ENCODE peak calls at places on chromosomes 3 and 15, in seven cellular contexts. One of them, this sample, is unnamed.

GRCh38 chr3:150765949-150766720 is 3.2 kb upstream of the SIAH2 start:
- DNase-seq in psoas muscle: no peak
- DNase-seq in mucosa of gallbladder: no peak
- DNase-seq in cardiac muscle cell: no peak
- DNase-seq in iPS-NIHi11: no peak
- DNase-seq in CD4-positive, alpha-beta memory T cell: no peak
- DNase-seq in NCI-H748 treated with DMSO at 0.1 percent for 48 hours: no peak
- DNase-seq in this sample: no peak

GRCh38 chr15:73924258-73924921 is 1.9 kb upstream of the LOXL1 start:
- DNase-seq in psoas muscle: peak
- DNase-seq in mucosa of gallbladder: no peak
- DNase-seq in cardiac muscle cell: no peak
- DNase-seq in iPS-NIHi11: peak
- DNase-seq in CD4-positive, alpha-beta memory T cell: peak
- DNase-seq in NCI-H748 treated with DMSO at 0.1 percent for 48 hours: no peak
- DNase-seq in this sample: peak

GRCh38 chr3:44772099-44772442 is 10.5 kb downstream of the KIF15 start:
- DNase-seq in psoas muscle: no peak
- DNase-seq in mucosa of gallbladder: no peak
- DNase-seq in cardiac muscle cell: no peak
- DNase-seq in iPS-NIHi11: no peak
- DNase-seq in CD4-positive, alpha-beta memory T cell: no peak
- DNase-seq in NCI-H748 treated with DMSO at 0.1 percent for 48 hours: no peak
- DNase-seq in this sample: no peak

GRCh38 chr3:60086811-60087210 is 1037.0 kb upstream of the CFAP20DC start:
- DNase-seq in psoas muscle: no peak
- DNase-seq in mucosa of gallbladder: no peak
- DNase-seq in cardiac muscle cell: no peak
- DNase-seq in iPS-NIHi11: no peak
- DNase-seq in CD4-positive, alpha-beta memory T cell: no peak
- DNase-seq in NCI-H748 treated with DMSO at 0.1 percent for 48 hours: no peak
- DNase-seq in this sample: no peak

GRCh38 chr15:40511093-40511471 is 40.3 kb downstream of the CHST14 start:
- DNase-seq in psoas muscle: no peak
- DNase-seq in mucosa of gallbladder: no peak
- DNase-seq in cardiac muscle cell: no peak
- DNase-seq in iPS-NIHi11: no peak
- DNase-seq in CD4-positive, alpha-beta memory T cell: peak
- DNase-seq in NCI-H748 treated with DMSO at 0.1 percent for 48 hours: no peak
- DNase-seq in this sample: no peak

GRCh38 chr3:28850186-28850585 is 430.7 kb upstream of the RBMS3 start:
- DNase-seq in psoas muscle: no peak
- DNase-seq in mucosa of gallbladder: no peak
- DNase-seq in cardiac muscle cell: no peak
- DNase-seq in iPS-NIHi11: no peak
- DNase-seq in CD4-positive, alpha-beta memory T cell: no peak
- DNase-seq in NCI-H748 treated with DMSO at 0.1 percent for 48 hours: no peak
- DNase-seq in this sample: no peak

GRCh38 chr15:60155661-60156060 is 151.6 kb downstream of the FOXB1 start:
- DNase-seq in psoas muscle: no peak
- DNase-seq in mucosa of gallbladder: no peak
- DNase-seq in cardiac muscle cell: no peak
- DNase-seq in iPS-NIHi11: no peak
- DNase-seq in CD4-positive, alpha-beta memory T cell: no peak
- DNase-seq in NCI-H748 treated with DMSO at 0.1 percent for 48 hours: no peak
- DNase-seq in this sample: no peak

GRCh38 chr15:52436971-52437370 is 91.7 kb downstream of the MYO5A start:
- DNase-seq in psoas muscle: no peak
- DNase-seq in mucosa of gallbladder: no peak
- DNase-seq in cardiac muscle cell: no peak
- DNase-seq in iPS-NIHi11: no peak
- DNase-seq in CD4-positive, alpha-beta memory T cell: no peak
- DNase-seq in NCI-H748 treated with DMSO at 0.1 percent for 48 hours: no peak
- DNase-seq in this sample: no peak

GRCh38 chr15:65032823-65033537 is 3.5 kb upstream of the MTFMT start:
- DNase-seq in psoas muscle: peak
- DNase-seq in mucosa of gallbladder: peak
- DNase-seq in cardiac muscle cell: peak
- DNase-seq in iPS-NIHi11: peak
- DNase-seq in CD4-positive, alpha-beta memory T cell: peak
- DNase-seq in NCI-H748 treated with DMSO at 0.1 percent for 48 hours: peak
- DNase-seq in this sample: peak

GRCh38 chr3:111712294-111713180 is 117.4 kb upstream of the ZBED2 start:
- DNase-seq in psoas muscle: no peak
- DNase-seq in mucosa of gallbladder: peak
- DNase-seq in cardiac muscle cell: no peak
- DNase-seq in iPS-NIHi11: no peak
- DNase-seq in CD4-positive, alpha-beta memory T cell: peak
- DNase-seq in NCI-H748 treated with DMSO at 0.1 percent for 48 hours: no peak
- DNase-seq in this sample: peak

GRCh38 chr15:58453931-58454793 is 22.4 kb downstream of the LIPC start:
- DNase-seq in psoas muscle: no peak
- DNase-seq in mucosa of gallbladder: no peak
- DNase-seq in cardiac muscle cell: no peak
- DNase-seq in iPS-NIHi11: no peak
- DNase-seq in CD4-positive, alpha-beta memory T cell: no peak
- DNase-seq in NCI-H748 treated with DMSO at 0.1 percent for 48 hours: no peak
- DNase-seq in this sample: no peak

GRCh38 chr3:177487635-177488186 is 290.4 kb upstream of the TBL1XR1 start:
- DNase-seq in psoas muscle: no peak
- DNase-seq in mucosa of gallbladder: no peak
- DNase-seq in cardiac muscle cell: no peak
- DNase-seq in iPS-NIHi11: no peak
- DNase-seq in CD4-positive, alpha-beta memory T cell: no peak
- DNase-seq in NCI-H748 treated with DMSO at 0.1 percent for 48 hours: no peak
- DNase-seq in this sample: no peak

GRCh38 chr3:109553573-109554371 is 216.4 kb upstream of the DPPA4 start:
- DNase-seq in psoas muscle: no peak
- DNase-seq in mucosa of gallbladder: no peak
- DNase-seq in cardiac muscle cell: no peak
- DNase-seq in iPS-NIHi11: no peak
- DNase-seq in CD4-positive, alpha-beta memory T cell: no peak
- DNase-seq in NCI-H748 treated with DMSO at 0.1 percent for 48 hours: no peak
- DNase-seq in this sample: no peak

GRCh38 chr3:114319453-114319852 is 25.6 kb downstream of the TIGIT start:
- DNase-seq in psoas muscle: no peak
- DNase-seq in mucosa of gallbladder: no peak
- DNase-seq in cardiac muscle cell: peak
- DNase-seq in iPS-NIHi11: peak
- DNase-seq in CD4-positive, alpha-beta memory T cell: no peak
- DNase-seq in NCI-H748 treated with DMSO at 0.1 percent for 48 hours: peak
- DNase-seq in this sample: no peak

GRCh38 chr3:182908471-182908870 is 71.9 kb downstream of the DCUN1D1 start:
- DNase-seq in psoas muscle: no peak
- DNase-seq in mucosa of gallbladder: no peak
- DNase-seq in cardiac muscle cell: no peak
- DNase-seq in iPS-NIHi11: no peak
- DNase-seq in CD4-positive, alpha-beta memory T cell: no peak
- DNase-seq in NCI-H748 treated with DMSO at 0.1 percent for 48 hours: no peak
- DNase-seq in this sample: no peak

GRCh38 chr3:141093971-141094401 is 42.8 kb downstream of the SPSB4 start:
- DNase-seq in psoas muscle: peak
- DNase-seq in mucosa of gallbladder: no peak
- DNase-seq in cardiac muscle cell: no peak
- DNase-seq in iPS-NIHi11: no peak
- DNase-seq in CD4-positive, alpha-beta memory T cell: no peak
- DNase-seq in NCI-H748 treated with DMSO at 0.1 percent for 48 hours: no peak
- DNase-seq in this sample: no peak

GRCh38 chr3:157107644-157108133 is 52.3 kb downstream of the CCNL1 start:
- DNase-seq in psoas muscle: no peak
- DNase-seq in mucosa of gallbladder: peak
- DNase-seq in cardiac muscle cell: no peak
- DNase-seq in iPS-NIHi11: no peak
- DNase-seq in CD4-positive, alpha-beta memory T cell: no peak
- DNase-seq in NCI-H748 treated with DMSO at 0.1 percent for 48 hours: no peak
- DNase-seq in this sample: no peak

GRCh38 chr3:116238863-116239262 is 206.4 kb downstream of the LSAMP start:
- DNase-seq in psoas muscle: no peak
- DNase-seq in mucosa of gallbladder: no peak
- DNase-seq in cardiac muscle cell: no peak
- DNase-seq in iPS-NIHi11: no peak
- DNase-seq in CD4-positive, alpha-beta memory T cell: no peak
- DNase-seq in NCI-H748 treated with DMSO at 0.1 percent for 48 hours: no peak
- DNase-seq in this sample: no peak

GRCh38 chr3:128281461-128282367 is 128.4 kb downstream of the EEFSEC start:
- DNase-seq in psoas muscle: no peak
- DNase-seq in mucosa of gallbladder: no peak
- DNase-seq in cardiac muscle cell: no peak
- DNase-seq in iPS-NIHi11: no peak
- DNase-seq in CD4-positive, alpha-beta memory T cell: no peak
- DNase-seq in NCI-H748 treated with DMSO at 0.1 percent for 48 hours: no peak
- DNase-seq in this sample: no peak

GRCh38 chr3:184465883-184466412 is 86.1 kb downstream of the CHRD start:
- DNase-seq in psoas muscle: no peak
- DNase-seq in mucosa of gallbladder: no peak
- DNase-seq in cardiac muscle cell: no peak
- DNase-seq in iPS-NIHi11: no peak
- DNase-seq in CD4-positive, alpha-beta memory T cell: no peak
- DNase-seq in NCI-H748 treated with DMSO at 0.1 percent for 48 hours: no peak
- DNase-seq in this sample: no peak

GRCh38 chr3:61960976-61961375 is 399.6 kb downstream of the PTPRG start:
- DNase-seq in psoas muscle: no peak
- DNase-seq in mucosa of gallbladder: no peak
- DNase-seq in cardiac muscle cell: no peak
- DNase-seq in iPS-NIHi11: no peak
- DNase-seq in CD4-positive, alpha-beta memory T cell: no peak
- DNase-seq in NCI-H748 treated with DMSO at 0.1 percent for 48 hours: no peak
- DNase-seq in this sample: no peak

GRCh38 chr15:88745696-88746095 is 57.5 kb upstream of the ACAN start:
- DNase-seq in psoas muscle: no peak
- DNase-seq in mucosa of gallbladder: no peak
- DNase-seq in cardiac muscle cell: no peak
- DNase-seq in iPS-NIHi11: no peak
- DNase-seq in CD4-positive, alpha-beta memory T cell: no peak
- DNase-seq in NCI-H748 treated with DMSO at 0.1 percent for 48 hours: no peak
- DNase-seq in this sample: no peak

GRCh38 chr3:128385080-128385832 is 81.4 kb downstream of the DNAJB8 start:
- DNase-seq in psoas muscle: peak
- DNase-seq in mucosa of gallbladder: peak
- DNase-seq in cardiac muscle cell: no peak
- DNase-seq in iPS-NIHi11: no peak
- DNase-seq in CD4-positive, alpha-beta memory T cell: no peak
- DNase-seq in NCI-H748 treated with DMSO at 0.1 percent for 48 hours: no peak
- DNase-seq in this sample: no peak

GRCh38 chr3:11643212-11644087 is at the start of gene VGLL4:
- DNase-seq in psoas muscle: peak
- DNase-seq in mucosa of gallbladder: peak
- DNase-seq in cardiac muscle cell: peak
- DNase-seq in iPS-NIHi11: peak
- DNase-seq in CD4-positive, alpha-beta memory T cell: peak
- DNase-seq in NCI-H748 treated with DMSO at 0.1 percent for 48 hours: peak
- DNase-seq in this sample: peak

GRCh38 chr3:9295007-9295406 is 45.6 kb upstream of the SRGAP3 start:
- DNase-seq in psoas muscle: no peak
- DNase-seq in mucosa of gallbladder: no peak
- DNase-seq in cardiac muscle cell: no peak
- DNase-seq in iPS-NIHi11: no peak
- DNase-seq in CD4-positive, alpha-beta memory T cell: no peak
- DNase-seq in NCI-H748 treated with DMSO at 0.1 percent for 48 hours: no peak
- DNase-seq in this sample: no peak

GRCh38 chr3:49593046-49593445 is 38.8 kb downstream of the BSN start:
- DNase-seq in psoas muscle: no peak
- DNase-seq in mucosa of gallbladder: no peak
- DNase-seq in cardiac muscle cell: no peak
- DNase-seq in iPS-NIHi11: no peak
- DNase-seq in CD4-positive, alpha-beta memory T cell: no peak
- DNase-seq in NCI-H748 treated with DMSO at 0.1 percent for 48 hours: no peak
- DNase-seq in this sample: no peak

GRCh38 chr3:170233532-170233931 is 11.3 kb downstream of the PRKCI start:
- DNase-seq in psoas muscle: no peak
- DNase-seq in mucosa of gallbladder: no peak
- DNase-seq in cardiac muscle cell: no peak
- DNase-seq in iPS-NIHi11: no peak
- DNase-seq in CD4-positive, alpha-beta memory T cell: no peak
- DNase-seq in NCI-H748 treated with DMSO at 0.1 percent for 48 hours: no peak
- DNase-seq in this sample: no peak

GRCh38 chr15:64284037-64284436 is 71.9 kb downstream of the CSNK1G1 start:
- DNase-seq in psoas muscle: no peak
- DNase-seq in mucosa of gallbladder: no peak
- DNase-seq in cardiac muscle cell: no peak
- DNase-seq in iPS-NIHi11: no peak
- DNase-seq in CD4-positive, alpha-beta memory T cell: no peak
- DNase-seq in NCI-H748 treated with DMSO at 0.1 percent for 48 hours: no peak
- DNase-seq in this sample: no peak

GRCh38 chr3:49164983-49165720 is 979 bp downstream of the CCDC71 start:
- DNase-seq in psoas muscle: no peak
- DNase-seq in mucosa of gallbladder: no peak
- DNase-seq in cardiac muscle cell: no peak
- DNase-seq in iPS-NIHi11: no peak
- DNase-seq in CD4-positive, alpha-beta memory T cell: no peak
- DNase-seq in NCI-H748 treated with DMSO at 0.1 percent for 48 hours: no peak
- DNase-seq in this sample: no peak

GRCh38 chr3:11568503-11569155 is 75.1 kb downstream of the VGLL4 start:
- DNase-seq in psoas muscle: peak
- DNase-seq in mucosa of gallbladder: peak
- DNase-seq in cardiac muscle cell: no peak
- DNase-seq in iPS-NIHi11: no peak
- DNase-seq in CD4-positive, alpha-beta memory T cell: no peak
- DNase-seq in NCI-H748 treated with DMSO at 0.1 percent for 48 hours: no peak
- DNase-seq in this sample: no peak

GRCh38 chr3:90005448-90005847 is 898.0 kb downstream of the EPHA3 start:
- DNase-seq in psoas muscle: no peak
- DNase-seq in mucosa of gallbladder: no peak
- DNase-seq in cardiac muscle cell: no peak
- DNase-seq in iPS-NIHi11: no peak
- DNase-seq in CD4-positive, alpha-beta memory T cell: no peak
- DNase-seq in NCI-H748 treated with DMSO at 0.1 percent for 48 hours: no peak
- DNase-seq in this sample: no peak

This sample was measured in nephron progenitor cell.